ENCODE peak calls at places on chromosomes 4 and X, in ten cellular contexts. S is Peyer's patch, K is fibroblast of lung, W is stomach, Q is DND-41, U is GM23248, Z is hepatocyte, R is uterus, N is SJSA1, Y is upper lobe of left lung. B is an unnamed sample. For H3K36me3 and H3K4me1, the result is how much of the 10 kb centered on the place peaks cover.

GRCh38 chrX:68894142-68894512 is 65.3 kb downstream of the EFNB1 start:
- DNase-seq in R (no peak), Q (no peak), S (no peak), W (no peak), U (peak), Z (no peak), N (no peak), K (no peak), Y (no peak), B (no peak)

GRCh38 chrX:39896951-39897740 is 200.6 kb downstream of the BCOR start:
- DNase-seq in Z (peak), U (peak), Q (no peak), K (peak), N (peak), R (no peak), W (no peak), S (no peak), Y (peak), B (no peak)

GRCh38 chr4:53688186-53688790 is 97.0 kb upstream of the LNX1 start:
- DNase-seq in R (no peak), Q (peak), S (no peak), Z (peak), Y (no peak), W (no peak), N (peak), U (peak), K (peak), B (no peak)

GRCh38 chr4:148443550-148444295 is 1.5 kb upstream of the NR3C2 start:
- DNase-seq in Y (no peak), Z (peak), K (peak), Q (no peak), N (no peak), U (peak), S (peak), W (peak), R (peak), B (peak)

GRCh38 chr4:26141101-26141830 is 179.5 kb upstream of the RBPJ start:
- DNase-seq in Z (peak), S (no peak), U (no peak), Y (no peak), R (no peak), W (no peak), K (no peak), N (no peak), Q (no peak), B (no peak)

GRCh38 chr4:151099976-151100417 is 569 bp downstream of the RPS3A start:
- DNase-seq in Q (no peak), U (peak), Y (no peak), K (peak), Z (no peak), W (no peak), S (no peak), N (no peak), R (no peak), B (no peak)

GRCh38 chr4:78056265-78057129 is 626 bp upstream of the FRAS1 start:
- DNase-seq in S (peak), U (peak), K (peak), Q (peak), Z (peak), R (peak), W (peak), Y (peak), N (peak), B (no peak)

GRCh38 chr4:86043755-86044592 is 315.9 kb downstream of the MAPK10 start:
- DNase-seq in W (no peak), Y (no peak), S (no peak), K (peak), Q (peak), U (peak), N (peak), R (peak), Z (peak), B (no peak)

GRCh38 chr4:6172093-6172926 is 28.0 kb downstream of the JAKMIP1 start:
- DNase-seq in Y (no peak), Q (no peak), Z (no peak), S (no peak), U (no peak), W (peak), N (no peak), K (no peak), R (no peak), B (peak)

GRCh38 chr4:16118090-16118489 is 34.3 kb upstream of the PROM1 start:
- DNase-seq in W (no peak), U (no peak), S (no peak), R (no peak), Z (no peak), Q (no peak), K (no peak), N (no peak), Y (no peak), B (no peak)

GRCh38 chr4:186725422-186726149 is 1.9 kb upstream of the FAT1 start:
- DNase-seq in Q (no peak), U (peak), N (peak), W (peak), S (no peak), R (peak), Z (peak), K (peak), Y (peak), B (no peak)

GRCh38 chr4:152187693-152188092 is 348.2 kb downstream of the FBXW7 start:
- DNase-seq in N (no peak), K (peak), Y (no peak), U (peak), Q (no peak), R (no peak), S (no peak), W (no peak), Z (no peak), B (no peak)

GRCh38 chrX:85243155-85243554 is 424 bp downstream of the SATL1 start:
- DNase-seq in Y (no peak), R (no peak), U (no peak), S (no peak), K (peak), Q (no peak), Z (no peak), N (no peak), W (no peak), B (no peak)

GRCh38 chr4:142331646-142332045 is 514.5 kb downstream of the INPP4B start:
- DNase-seq in Q (no peak), Z (no peak), R (no peak), W (no peak), Y (no peak), S (no peak), K (peak), N (no peak), U (no peak), B (no peak)

GRCh38 chr4:8837181-8837811 is 34.3 kb downstream of the HMX1 start:
- DNase-seq in S (no peak), Q (no peak), U (no peak), Y (peak), R (no peak), Z (no peak), N (no peak), W (no peak), K (no peak), B (no peak)

GRCh38 chr4:98482847-98483806 is 175.3 kb downstream of the TSPAN5 start:
- DNase-seq in W (no peak), N (peak), Z (no peak), R (no peak), K (peak), U (peak), Q (no peak), Y (no peak), S (no peak), B (no peak)

GRCh38 chr4:8831221-8832129 is 40.2 kb downstream of the HMX1 start:
- DNase-seq in N (no peak), Q (no peak), S (no peak), R (no peak), W (peak), U (no peak), Z (no peak), K (no peak), Y (peak), B (no peak)

GRCh38 chr4:187258651-187259401 is 535.2 kb upstream of the FAT1 start:
- DNase-seq in Z (no peak), Q (no peak), U (no peak), Y (no peak), N (no peak), W (no peak), K (no peak), S (no peak), R (no peak), B (no peak)

GRCh38 chr4:73619351-73619750 is 885 bp downstream of the RASSF6 start:
- DNase-seq in Y (no peak), S (no peak), R (no peak), Q (no peak), Z (no peak), K (no peak), W (no peak), N (no peak), U (no peak), B (no peak)

GRCh38 chr4:158816953-158817352 is 48.1 kb downstream of the FNIP2 start:
- DNase-seq in W (no peak), S (no peak), Q (no peak), K (no peak), Y (peak), N (no peak), Z (no peak), U (no peak), R (no peak), B (no peak)

GRCh38 chr4:102518703-102519131 is 17.6 kb downstream of the NFKB1 start:
- DNase-seq in Z (no peak), Y (no peak), K (no peak), N (no peak), S (no peak), W (no peak), U (no peak), R (no peak), Q (no peak), B (peak)

GRCh38 chr4:8030121-8030781 is 90.6 kb upstream of the AFAP1 start:
- DNase-seq in N (no peak), R (no peak), K (no peak), W (no peak), Z (no peak), Y (no peak), U (no peak), S (no peak), Q (no peak), B (no peak)

GRCh38 chr4:66667249-66667648 is 878.1 kb downstream of the CENPC start:
- DNase-seq in S (no peak), R (no peak), Z (no peak), K (no peak), W (no peak), U (no peak), Y (no peak), N (no peak), Q (peak), B (no peak)

GRCh38 chrX:110675866-110676265 is 119.8 kb downstream of the CHRDL1 start:
- DNase-seq in W (no peak), R (no peak), Q (no peak), Z (no peak), N (no peak), S (no peak), K (no peak), U (no peak), Y (no peak), B (no peak)
- H3K4me3 ChIP-seq in W (no peak), R (no peak), Q (no peak), Z (no peak), N (no peak), S (no peak), K (no peak), U (no peak), Y (no peak), B (no peak)

DNA sequence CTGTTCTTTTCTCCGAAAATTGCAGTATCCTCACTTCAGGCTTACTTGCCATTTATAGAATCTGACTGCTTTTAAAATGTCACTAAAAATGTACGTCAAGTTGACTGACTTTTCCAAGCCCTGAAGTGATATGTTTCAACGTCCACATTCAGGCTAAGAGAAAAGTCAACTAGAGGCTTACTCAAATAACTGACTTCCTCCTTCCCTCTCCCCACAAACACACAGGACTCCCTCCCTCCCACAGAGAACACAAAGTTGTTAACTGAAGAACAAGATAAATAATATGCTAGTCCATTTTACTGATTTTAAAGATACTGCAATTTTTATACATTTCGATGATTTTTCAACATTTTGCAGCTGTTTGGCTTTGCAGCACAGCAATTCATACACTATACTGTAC is 13.8 kb upstream of the CDKL2 start:
- DNase-seq in Q (no peak), N (no peak), S (no peak), Z (no peak), W (no peak), U (no peak), K (no peak), Y (no peak), R (no peak), B (no peak)
- H3K36me3 ChIP-seq in Q (half or more), N (half or more), S (half or more), Z (under half), W (half or more), U (half or more), K (under half), Y (half or more), R (under half), B (under half)

GRCh38 chr4:10022346-10023049 is 1.2 kb upstream of the SLC2A9 start:
- DNase-seq in S (no peak), N (no peak), Y (no peak), R (no peak), W (no peak), U (no peak), Q (no peak), K (no peak), Z (no peak), B (no peak)
- H3K4me1 ChIP-seq in S (under half), N (under half), Y (under half), R (under half), W (under half), U (under half), Q (under half), K (under half), Z (under half), B (under half)

DNA sequence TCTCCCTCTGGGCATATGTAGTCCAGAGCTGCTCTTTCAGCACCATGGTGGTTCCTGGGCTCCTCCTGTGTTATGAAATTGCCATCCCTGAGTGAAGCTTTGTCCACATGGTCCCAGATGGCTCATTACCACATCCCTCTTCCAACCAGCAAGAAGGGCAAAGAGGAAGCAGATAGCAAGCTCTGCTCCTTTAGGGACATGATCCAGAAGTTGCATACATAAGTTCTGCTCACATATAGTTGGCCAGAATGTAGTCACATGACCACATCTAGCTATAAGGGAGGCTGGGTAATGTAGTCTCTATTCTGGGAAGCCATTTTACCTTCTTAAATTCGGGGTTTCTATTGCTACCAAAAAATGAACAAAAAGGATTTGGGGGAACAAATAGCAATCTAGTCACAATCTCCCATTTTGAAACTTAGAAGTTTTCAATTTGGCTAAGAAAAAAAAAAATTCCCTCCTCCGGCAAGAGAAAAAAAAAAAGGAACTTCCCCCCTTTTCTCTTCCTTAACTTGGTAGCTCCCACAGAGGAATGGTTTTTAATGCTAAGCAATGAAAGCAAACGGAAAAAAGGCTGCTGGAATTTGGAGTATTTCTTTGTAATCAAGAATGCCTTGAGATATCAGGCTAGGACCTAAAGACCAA is 88.2 kb upstream of the USP9X start:
- DNase-seq in U (peak), Q (no peak), R (no peak), Y (peak), Z (peak), N (peak), K (peak), S (no peak), W (no peak), B (no peak)
- H3K4me3 ChIP-seq in U (no peak), Q (no peak), R (no peak), Y (peak), Z (peak), N (no peak), K (no peak), S (no peak), W (no peak), B (no peak)

GRCh38 chr4:138239496-138239895 is 2.7 kb downstream of the SLC7A11 start:
- DNase-seq in S (no peak), U (no peak), K (no peak), R (no peak), W (no peak), Z (no peak), N (no peak), Q (no peak), Y (no peak), B (no peak)

GRCh38 chr4:138243369-138243768 is 1.2 kb upstream of the SLC7A11 start:
- DNase-seq in S (no peak), W (no peak), K (peak), R (no peak), Y (no peak), N (no peak), Q (peak), Z (no peak), U (no peak), B (no peak)

GRCh38 chr4:138242830-138243149 is 641 bp upstream of the SLC7A11 start:
- DNase-seq in W (no peak), Y (no peak), Z (no peak), K (no peak), R (no peak), Q (no peak), S (no peak), N (no peak), U (peak), B (no peak)

GRCh38 chr4:138241281-138242075 is 671 bp downstream of the SLC7A11 start:
- DNase-seq in S (no peak), Z (peak), Y (no peak), U (peak), K (peak), Q (peak), R (no peak), N (peak), W (no peak), B (no peak)

GRCh38 chr4:138242076-138242829 is at the start of gene SLC7A11:
- DNase-seq in U (peak), Z (peak), R (peak), Q (peak), S (peak), K (peak), N (peak), Y (peak), W (peak), B (peak)
- H3K36me3 ChIP-seq in U (under half), Z (under half), R (under half), Q (under half), S (under half), K (under half), N (under half), Y (under half), W (under half), B (under half)